ENCODE peak calls at places on chromosomes 11 and 22, in seven cellular contexts. Y is neural progenitor cell, E is cardiac fibroblast, M is HFF-Myc, F is neural crest cell, L is Peyer's patch, B is foreskin keratinocyte. R is an unnamed sample.

GRCh38 chr11:22193348-22194051 is 615 bp downstream of the ANO5 start:
- DNase-seq in Y (peak), E (no peak), M (no peak), F (peak), L (no peak), B (no peak), R (peak)

GRCh38 chr11:12092714-12093113 is 17.7 kb upstream of the MICAL2 start:
- DNase-seq in Y (peak), E (no peak), M (no peak), F (no peak), L (peak), B (no peak), R (no peak)

GRCh38 chr22:49214976-49215375 is 612.7 kb downstream of the BRD1 start:
- DNase-seq in Y (no peak), E (no peak), M (no peak), F (no peak), L (peak), B (no peak), R (peak)

GRCh38 chr11:9573054-9573774 is at the start of gene WEE1:
- DNase-seq in Y (peak), E (peak), M (peak), F (peak), L (peak), B (peak), R (peak)

GRCh38 chr11:359181-359714 is 10.1 kb upstream of the B4GALNT4 start:
- DNase-seq in Y (no peak), E (peak), M (no peak), F (no peak), L (no peak), B (peak), R (no peak)

GRCh38 chr22:26903030-26903856 is 245.9 kb downstream of the MIAT start:
- DNase-seq in Y (peak), E (no peak), M (no peak), F (peak), L (peak), B (no peak), R (no peak)

GRCh38 chr11:31487848-31488247 is 21.6 kb downstream of the IMMP1L start:
- DNase-seq in Y (peak), E (peak), M (peak), F (peak), L (no peak), B (no peak), R (no peak)

GRCh38 chr22:46046299-46046685 is 69.3 kb upstream of the WNT7B start:
- DNase-seq in Y (no peak), E (no peak), M (no peak), F (no peak), L (peak), B (no peak), R (no peak)

GRCh38 chr11:64894070-64894811 is 15.8 kb upstream of the EHD1 start:
- DNase-seq in Y (peak), E (peak), M (no peak), F (peak), L (peak), B (no peak), R (peak)

GRCh38 chr11:61406067-61406466 is 13.7 kb downstream of the TMEM216 start:
- DNase-seq in Y (no peak), E (no peak), M (no peak), F (no peak), L (no peak), B (no peak), R (no peak)

GRCh38 chr11:122137081-122137793 is 21.2 kb upstream of the BLID start:
- DNase-seq in Y (no peak), E (peak), M (peak), F (no peak), L (no peak), B (peak), R (no peak)

GRCh38 chr11:47181271-47181670 is 4.6 kb upstream of the ARFGAP2 start:
- DNase-seq in Y (no peak), E (no peak), M (no peak), F (no peak), L (no peak), B (no peak), R (no peak)

GRCh38 chr22:35930933-35931332 is 97.7 kb downstream of the RBFOX2 start:
- DNase-seq in Y (peak), E (peak), M (peak), F (no peak), L (no peak), B (no peak), R (no peak)

GRCh38 chr11:130580372-130580771 is 131.9 kb downstream of the ADAMTS15 start:
- DNase-seq in Y (peak), E (peak), M (peak), F (no peak), L (no peak), B (peak), R (no peak)

GRCh38 chr22:43828711-43829447 is 16.8 kb upstream of the EFCAB6 start:
- DNase-seq in Y (no peak), E (peak), M (no peak), F (no peak), L (peak), B (no peak), R (no peak)

GRCh38 chr22:23095467-23096342 is 25.4 kb downstream of the GNAZ start:
- DNase-seq in Y (no peak), E (no peak), M (no peak), F (no peak), L (no peak), B (no peak), R (no peak)

GRCh38 chr11:96204721-96205459 is 138.1 kb downstream of the MAML2 start:
- DNase-seq in Y (no peak), E (no peak), M (no peak), F (no peak), L (no peak), B (no peak), R (no peak)

GRCh38 chr22:46574438-46574992 is 37.1 kb upstream of the CELSR1 start:
- DNase-seq in Y (peak), E (no peak), M (no peak), F (no peak), L (no peak), B (no peak), R (no peak)

GRCh38 chr11:94120946-94121345 is 7.7 kb upstream of the PANX1 start:
- DNase-seq in Y (no peak), E (peak), M (no peak), F (no peak), L (no peak), B (no peak), R (no peak)

GRCh38 chr22:37161442-37161841 is 11.7 kb upstream of the IL2RB start:
- DNase-seq in Y (no peak), E (peak), M (no peak), F (no peak), L (no peak), B (no peak), R (no peak)

GRCh38 chr22:44449683-44450425 is 48.2 kb downstream of the RTL6 start:
- DNase-seq in Y (no peak), E (no peak), M (no peak), F (no peak), L (peak), B (no peak), R (no peak)

GRCh38 chr22:42928969-42929837 is 72.1 kb upstream of the ARFGAP3 start:
- DNase-seq in Y (no peak), E (peak), M (no peak), F (no peak), L (no peak), B (no peak), R (no peak)

GRCh38 chr11:44446341-44446712 is 119.1 kb upstream of the CD82 start:
- DNase-seq in Y (no peak), E (no peak), M (no peak), F (no peak), L (no peak), B (no peak), R (no peak)

GRCh38 chr11:116637766-116638165 is 135.0 kb downstream of the BUD13 start:
- DNase-seq in Y (no peak), E (no peak), M (no peak), F (no peak), L (no peak), B (no peak), R (no peak)

GRCh38 chr11:119671561-119672015 is 57.4 kb downstream of the NECTIN1 start:
- DNase-seq in Y (peak), E (peak), M (peak), F (no peak), L (no peak), B (no peak), R (no peak)

GRCh38 chr11:113729456-113729855 is 23.3 kb upstream of the TMPRSS5 start:
- DNase-seq in Y (no peak), E (peak), M (no peak), F (no peak), L (no peak), B (peak), R (no peak)

GRCh38 chr22:31343235-31344191 is 2.6 kb downstream of the PATZ1 start:
- DNase-seq in Y (peak), E (peak), M (no peak), F (peak), L (peak), B (no peak), R (peak)

GRCh38 chr11:103384652-103385051 is 275.4 kb downstream of the DYNC2H1 start:
- DNase-seq in Y (no peak), E (peak), M (no peak), F (no peak), L (no peak), B (no peak), R (no peak)

GRCh38 chr11:83523676-83524075 is 237.5 kb upstream of the CCDC90B start:
- DNase-seq in Y (no peak), E (no peak), M (no peak), F (no peak), L (no peak), B (no peak), R (no peak)

GRCh38 chr11:534592-535518 is 521 bp downstream of the HRAS start:
- DNase-seq in Y (peak), E (peak), M (no peak), F (no peak), L (peak), B (peak), R (no peak)

GRCh38 chr11:35856259-35856658 is 87.6 kb upstream of the LDLRAD3 start:
- DNase-seq in Y (no peak), E (no peak), M (no peak), F (no peak), L (no peak), B (no peak), R (no peak)

GRCh38 chr22:39534591-39535301 is 2.2 kb upstream of the RPS19BP1 start:
- DNase-seq in Y (peak), E (peak), M (no peak), F (peak), L (peak), B (no peak), R (peak)

GRCh38 chr11:64643258-64643881 is 52.4 kb downstream of the SLC22A12 start:
- DNase-seq in Y (peak), E (no peak), M (no peak), F (no peak), L (no peak), B (no peak), R (no peak)

GRCh38 chr22:47370448-47371262 is 608.2 kb downstream of the TBC1D22A start:
- DNase-seq in Y (no peak), E (no peak), M (no peak), F (no peak), L (peak), B (no peak), R (no peak)

GRCh38 chr11:134580635-134581025 is 168.6 kb upstream of the B3GAT1 start:
- DNase-seq in Y (no peak), E (no peak), M (no peak), F (no peak), L (no peak), B (no peak), R (no peak)

GRCh38 chr11:106344392-106344791 is 266.9 kb downstream of the AASDHPPT start:
- DNase-seq in Y (no peak), E (peak), M (no peak), F (no peak), L (no peak), B (peak), R (no peak)

GRCh38 chr11:77027275-77027674 is 6.9 kb upstream of the B3GNT6 start:
- DNase-seq in Y (no peak), E (peak), M (no peak), F (no peak), L (no peak), B (no peak), R (no peak)

GRCh38 chr11:61145228-61146005 is 15.8 kb downstream of the VPS37C start:
- DNase-seq in Y (no peak), E (no peak), M (no peak), F (no peak), L (no peak), B (no peak), R (no peak)

DNA sequence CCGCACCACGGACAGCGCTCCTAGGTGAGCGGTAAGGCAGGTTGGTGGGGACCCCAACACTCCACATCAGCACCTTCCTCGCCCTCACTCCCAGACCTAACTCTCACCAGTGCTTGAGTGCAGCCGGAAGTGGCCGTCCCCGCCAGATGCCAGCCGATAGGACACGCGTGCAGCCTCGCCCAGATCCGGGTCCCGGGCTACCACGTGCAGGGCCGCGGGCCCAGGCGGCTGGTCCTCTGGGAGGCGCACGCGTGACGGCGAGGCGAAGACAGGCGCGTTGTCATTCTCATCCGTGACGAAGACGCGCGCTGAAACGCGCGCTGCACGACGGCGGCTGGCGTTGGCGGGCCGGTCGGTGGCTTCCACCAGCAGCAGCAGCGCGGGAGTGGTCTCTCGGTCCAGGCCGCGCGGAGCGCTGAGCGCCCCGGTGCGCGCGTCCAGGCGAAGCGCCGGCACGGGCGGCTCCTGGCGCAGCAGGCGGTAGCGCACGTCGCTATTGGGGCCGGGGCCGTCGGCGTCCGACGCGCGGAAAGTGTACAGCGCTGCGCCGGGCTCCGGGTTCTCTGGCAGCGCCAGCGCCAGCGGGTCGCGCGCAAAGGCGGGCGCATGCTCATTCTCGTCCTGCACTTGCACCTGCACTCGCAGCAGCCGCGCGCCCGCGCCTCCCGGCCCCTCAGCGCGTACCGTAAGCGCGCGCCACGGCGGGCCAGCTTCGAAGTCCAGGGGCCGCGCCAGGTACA is 10.8 kb upstream of the TPP1 start:
- DNase-seq in Y (peak), E (no peak), M (no peak), F (no peak), L (no peak), B (no peak), R (no peak)
- TF ChIP-seq CTCF in Y (no peak), E (no peak), M (no peak), F (no peak), L (no peak), B (peak), R (no peak)

GRCh38 chr11:72014761-72015320 is 16.1 kb downstream of the IL18BP start:
- DNase-seq in Y (no peak), E (no peak), M (no peak), F (no peak), L (no peak), B (no peak), R (no peak)

GRCh38 chr11:72013765-72014711 is 15.3 kb downstream of the IL18BP start:
- DNase-seq in Y (no peak), E (no peak), M (no peak), F (no peak), L (no peak), B (no peak), R (no peak)

GRCh38 chr11:72012091-72012630 is 13.5 kb downstream of the IL18BP start:
- DNase-seq in Y (no peak), E (no peak), M (no peak), F (no peak), L (no peak), B (no peak), R (no peak)

GRCh38 chr11:72012897-72013721 is 14.4 kb downstream of the IL18BP start:
- DNase-seq in Y (no peak), E (peak), M (no peak), F (no peak), L (no peak), B (peak), R (no peak)

DNA sequence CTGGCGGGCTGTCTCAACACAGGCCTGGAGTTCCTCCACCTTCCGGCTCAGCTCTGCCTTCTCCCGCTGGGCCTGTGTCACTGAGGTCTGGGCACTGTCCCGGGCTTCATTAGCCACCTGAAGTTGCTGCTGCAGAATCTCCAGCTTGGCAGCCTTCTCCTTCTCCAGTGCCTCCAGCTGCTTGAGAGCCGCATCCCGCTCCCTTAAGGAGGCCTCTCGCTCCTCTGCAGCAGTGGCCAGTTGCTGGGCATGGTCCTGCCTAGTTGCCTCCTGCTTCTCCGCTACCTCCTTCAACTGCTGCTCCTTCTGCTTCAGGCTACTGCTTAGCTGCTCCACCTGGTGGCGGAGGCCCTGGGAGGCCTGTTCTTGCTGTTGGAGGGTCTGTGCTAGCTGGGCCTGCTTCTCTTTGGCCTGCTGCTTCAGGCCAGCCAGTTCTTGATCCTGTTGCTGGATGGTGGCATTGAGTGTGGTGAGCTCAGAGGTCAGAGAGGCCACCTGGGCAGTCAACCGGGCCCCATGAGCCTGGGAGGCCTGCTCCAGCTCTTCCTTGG is 16.9 kb downstream of the IL18BP start:
- DNase-seq in Y (peak), E (no peak), M (no peak), F (no peak), L (no peak), B (no peak), R (no peak)
- TF ChIP-seq CTCF in Y (peak), E (peak), M (peak), F (peak), L (no peak), B (peak), R (peak)

GRCh38 chr22:20756846-20757245 is 17.1 kb upstream of the SERPIND1 start:
- DNase-seq in Y (no peak), E (no peak), M (no peak), F (no peak), L (no peak), B (no peak), R (no peak)

GRCh38 chr22:20761536-20761935 is 12.4 kb upstream of the SERPIND1 start:
- DNase-seq in Y (no peak), E (peak), M (no peak), F (no peak), L (no peak), B (no peak), R (no peak)

GRCh38 chr22:20762233-20762796 is 11.6 kb upstream of the SERPIND1 start:
- DNase-seq in Y (no peak), E (no peak), M (no peak), F (no peak), L (no peak), B (no peak), R (no peak)

GRCh38 chr22:20760084-20760483 is 13.8 kb upstream of the SERPIND1 start:
- DNase-seq in Y (no peak), E (no peak), M (no peak), F (no peak), L (no peak), B (no peak), R (no peak)

GRCh38 chr22:20758688-20759087 is 15.2 kb upstream of the SERPIND1 start:
- DNase-seq in Y (peak), E (no peak), M (no peak), F (no peak), L (no peak), B (no peak), R (no peak)
- TF ChIP-seq CTCF in Y (peak), E (peak), M (no peak), F (no peak), L (no peak), B (peak), R (no peak)

GRCh38 chr11:66068923-66069714 is 953 bp upstream of the PACS1 start:
- DNase-seq in Y (no peak), E (peak), M (no peak), F (no peak), L (no peak), B (no peak), R (no peak)
- TF ChIP-seq CTCF in Y (peak), E (peak), M (no peak), F (no peak), L (no peak), B (peak), R (peak)